ENCODE peak calls at places on chromosomes 2 and 18, in six cellular contexts. One of them, this sample, is unnamed. For H3K9me3, the result is how much of the 10 kb centered on the place peaks cover.

GRCh38 chr2:54100772-54101171 is 14.6 kb upstream of the ACYP2 start:
- DNase-seq in right lobe of liver: no peak
- DNase-seq in mammary epithelial cell: no peak
- DNase-seq in astrocyte: no peak
- DNase-seq in lower lobe of right lung: no peak
- DNase-seq in left ventricle myocardium inferior: no peak
- DNase-seq in this sample: no peak

GRCh38 chr2:42100696-42101585 is 53.1 kb downstream of the PKDCC start:
- DNase-seq in right lobe of liver: peak
- DNase-seq in mammary epithelial cell: no peak
- DNase-seq in astrocyte: peak
- DNase-seq in lower lobe of right lung: peak
- DNase-seq in left ventricle myocardium inferior: peak
- DNase-seq in this sample: peak

GRCh38 chr2:81389203-81389602 is 1084.7 kb upstream of the LRRTM1 start:
- DNase-seq in right lobe of liver: no peak
- DNase-seq in mammary epithelial cell: no peak
- DNase-seq in astrocyte: no peak
- DNase-seq in lower lobe of right lung: no peak
- DNase-seq in left ventricle myocardium inferior: no peak
- DNase-seq in this sample: no peak

GRCh38 chr2:226838758-226839555 is 3.1 kb downstream of the RHBDD1 start:
- DNase-seq in right lobe of liver: no peak
- DNase-seq in mammary epithelial cell: no peak
- DNase-seq in astrocyte: no peak
- DNase-seq in lower lobe of right lung: no peak
- DNase-seq in left ventricle myocardium inferior: no peak
- DNase-seq in this sample: no peak

GRCh38 chr2:214069254-214069653 is 341.6 kb upstream of the VWC2L start:
- DNase-seq in right lobe of liver: no peak
- DNase-seq in mammary epithelial cell: peak
- DNase-seq in astrocyte: peak
- DNase-seq in lower lobe of right lung: no peak
- DNase-seq in left ventricle myocardium inferior: no peak
- DNase-seq in this sample: no peak

GRCh38 chr2:171260471-171261424 is 100.1 kb upstream of the TLK1 start:
- DNase-seq in right lobe of liver: no peak
- DNase-seq in mammary epithelial cell: no peak
- DNase-seq in astrocyte: no peak
- DNase-seq in lower lobe of right lung: no peak
- DNase-seq in left ventricle myocardium inferior: no peak
- DNase-seq in this sample: no peak

GRCh38 chr18:79477711-79478483 is 82.2 kb downstream of the NFATC1 start:
- DNase-seq in right lobe of liver: peak
- DNase-seq in mammary epithelial cell: no peak
- DNase-seq in astrocyte: no peak
- DNase-seq in lower lobe of right lung: no peak
- DNase-seq in left ventricle myocardium inferior: peak
- DNase-seq in this sample: peak

GRCh38 chr2:98507940-98508689 is 63.5 kb downstream of the INPP4A start:
- DNase-seq in right lobe of liver: peak
- DNase-seq in mammary epithelial cell: no peak
- DNase-seq in astrocyte: peak
- DNase-seq in lower lobe of right lung: peak
- DNase-seq in left ventricle myocardium inferior: peak
- DNase-seq in this sample: peak

GRCh38 chr2:225027061-225027762 is 15.1 kb downstream of the DOCK10 start:
- DNase-seq in right lobe of liver: no peak
- DNase-seq in mammary epithelial cell: no peak
- DNase-seq in astrocyte: no peak
- DNase-seq in lower lobe of right lung: no peak
- DNase-seq in left ventricle myocardium inferior: no peak
- DNase-seq in this sample: no peak

GRCh38 chr2:203559640-203560039 is 24.5 kb upstream of the RAPH1 start:
- DNase-seq in right lobe of liver: no peak
- DNase-seq in mammary epithelial cell: no peak
- DNase-seq in astrocyte: no peak
- DNase-seq in lower lobe of right lung: no peak
- DNase-seq in left ventricle myocardium inferior: no peak
- DNase-seq in this sample: no peak

GRCh38 chr18:60350150-60350549 is 22.4 kb downstream of the MC4R start:
- DNase-seq in right lobe of liver: no peak
- DNase-seq in mammary epithelial cell: no peak
- DNase-seq in astrocyte: no peak
- DNase-seq in lower lobe of right lung: no peak
- DNase-seq in left ventricle myocardium inferior: no peak
- DNase-seq in this sample: no peak

GRCh38 chr2:152460567-152460966 is 125.6 kb downstream of the FMNL2 start:
- DNase-seq in right lobe of liver: no peak
- DNase-seq in mammary epithelial cell: no peak
- DNase-seq in astrocyte: no peak
- DNase-seq in lower lobe of right lung: no peak
- DNase-seq in left ventricle myocardium inferior: no peak
- DNase-seq in this sample: no peak

GRCh38 chr2:82735336-82735735 is 1723.7 kb downstream of the SUCLG1 start:
- DNase-seq in right lobe of liver: no peak
- DNase-seq in mammary epithelial cell: no peak
- DNase-seq in astrocyte: no peak
- DNase-seq in lower lobe of right lung: no peak
- DNase-seq in left ventricle myocardium inferior: no peak
- DNase-seq in this sample: peak

GRCh38 chr18:43486462-43486861 is 209.2 kb upstream of the SYT4 start:
- DNase-seq in right lobe of liver: no peak
- DNase-seq in mammary epithelial cell: peak
- DNase-seq in astrocyte: no peak
- DNase-seq in lower lobe of right lung: no peak
- DNase-seq in left ventricle myocardium inferior: no peak
- DNase-seq in this sample: no peak

GRCh38 chr2:177427316-177427715 is 34.7 kb downstream of the AGPS start:
- DNase-seq in right lobe of liver: no peak
- DNase-seq in mammary epithelial cell: no peak
- DNase-seq in astrocyte: no peak
- DNase-seq in lower lobe of right lung: no peak
- DNase-seq in left ventricle myocardium inferior: no peak
- DNase-seq in this sample: no peak

GRCh38 chr2:177432703-177433102 is 40.1 kb downstream of the AGPS start:
- DNase-seq in right lobe of liver: no peak
- DNase-seq in mammary epithelial cell: no peak
- DNase-seq in astrocyte: no peak
- DNase-seq in lower lobe of right lung: no peak
- DNase-seq in left ventricle myocardium inferior: no peak
- DNase-seq in this sample: no peak

GRCh38 chr2:177429688-177430325 is 37.2 kb downstream of the AGPS start:
- DNase-seq in right lobe of liver: no peak
- DNase-seq in mammary epithelial cell: peak
- DNase-seq in astrocyte: peak
- DNase-seq in lower lobe of right lung: no peak
- DNase-seq in left ventricle myocardium inferior: no peak
- DNase-seq in this sample: no peak

GRCh38 chr2:177433402-177433801 is 40.8 kb downstream of the AGPS start:
- DNase-seq in right lobe of liver: no peak
- DNase-seq in mammary epithelial cell: peak
- DNase-seq in astrocyte: peak
- DNase-seq in lower lobe of right lung: no peak
- DNase-seq in left ventricle myocardium inferior: no peak
- DNase-seq in this sample: no peak

DNA sequence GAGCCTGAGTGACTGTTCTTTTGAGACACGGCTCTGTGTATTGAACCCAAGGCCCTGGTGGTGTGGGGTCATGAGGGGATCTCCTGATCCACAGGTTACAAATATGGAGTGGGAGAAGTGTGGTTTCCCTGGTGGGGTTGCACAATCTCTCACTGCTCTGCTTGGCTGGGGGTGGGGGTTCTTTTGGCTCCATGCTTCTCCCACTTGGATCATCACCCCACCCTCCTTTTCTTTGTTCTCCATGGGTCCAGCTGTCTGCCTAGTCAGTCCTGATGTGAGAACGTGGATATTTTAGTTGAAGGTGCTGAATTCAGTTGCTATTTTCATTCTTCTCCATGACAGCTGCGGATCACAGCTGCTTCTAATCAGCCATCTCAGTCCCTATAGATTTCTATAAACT is 37.9 kb downstream of the AGPS start:
- DNase-seq in right lobe of liver: no peak
- DNase-seq in mammary epithelial cell: no peak
- DNase-seq in astrocyte: peak
- DNase-seq in lower lobe of right lung: no peak
- DNase-seq in left ventricle myocardium inferior: no peak
- DNase-seq in this sample: no peak
- H3K9me3 ChIP-seq in right lobe of liver: under half
- H3K9me3 ChIP-seq in mammary epithelial cell: under half
- H3K9me3 ChIP-seq in astrocyte: under half
- H3K9me3 ChIP-seq in lower lobe of right lung: under half
- H3K9me3 ChIP-seq in left ventricle myocardium inferior: half or more
- H3K9me3 ChIP-seq in this sample: under half

GRCh38 chr2:125424386-125424785 is 1231.6 kb upstream of the GYPC start:
- DNase-seq in right lobe of liver: no peak
- DNase-seq in mammary epithelial cell: no peak
- DNase-seq in astrocyte: no peak
- DNase-seq in lower lobe of right lung: no peak
- DNase-seq in left ventricle myocardium inferior: no peak
- DNase-seq in this sample: no peak
- H3K9me3 ChIP-seq in right lobe of liver: under half
- H3K9me3 ChIP-seq in mammary epithelial cell: under half
- H3K9me3 ChIP-seq in astrocyte: under half
- H3K9me3 ChIP-seq in lower lobe of right lung: under half
- H3K9me3 ChIP-seq in left ventricle myocardium inferior: under half
- H3K9me3 ChIP-seq in this sample: under half

DNA sequence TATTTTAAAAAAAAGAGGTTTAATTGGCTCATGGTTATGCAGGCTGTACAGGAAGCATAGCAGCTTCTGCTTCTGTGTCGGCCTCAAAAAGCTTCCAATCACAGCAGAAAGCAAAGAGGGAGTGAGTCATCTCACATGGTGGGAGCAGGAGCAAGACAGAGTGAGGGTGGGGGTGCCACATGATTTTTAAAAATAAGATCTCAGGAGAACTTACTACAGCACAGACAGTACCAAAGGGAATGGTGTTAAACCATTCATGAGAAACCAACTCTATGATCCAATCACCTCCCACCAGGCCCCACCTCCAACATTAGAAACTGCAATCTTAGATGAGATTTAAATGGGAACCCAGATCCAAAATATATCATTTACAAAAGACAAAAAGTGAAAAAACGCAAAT is 14.6 kb downstream of the ZNF519 start:
- DNase-seq in right lobe of liver: no peak
- DNase-seq in mammary epithelial cell: no peak
- DNase-seq in astrocyte: peak
- DNase-seq in lower lobe of right lung: no peak
- DNase-seq in left ventricle myocardium inferior: no peak
- DNase-seq in this sample: no peak
- H3K9me3 ChIP-seq in right lobe of liver: under half
- H3K9me3 ChIP-seq in mammary epithelial cell: under half
- H3K9me3 ChIP-seq in astrocyte: under half
- H3K9me3 ChIP-seq in lower lobe of right lung: under half
- H3K9me3 ChIP-seq in left ventricle myocardium inferior: under half
- H3K9me3 ChIP-seq in this sample: under half

GRCh38 chr2:6832556-6832955 is 33.2 kb downstream of the CMPK2 start:
- DNase-seq in right lobe of liver: no peak
- DNase-seq in mammary epithelial cell: no peak
- DNase-seq in astrocyte: no peak
- DNase-seq in lower lobe of right lung: no peak
- DNase-seq in left ventricle myocardium inferior: no peak
- DNase-seq in this sample: no peak

GRCh38 chr2:6832995-6833604 is 32.6 kb downstream of the CMPK2 start:
- DNase-seq in right lobe of liver: no peak
- DNase-seq in mammary epithelial cell: no peak
- DNase-seq in astrocyte: no peak
- DNase-seq in lower lobe of right lung: no peak
- DNase-seq in left ventricle myocardium inferior: no peak
- DNase-seq in this sample: no peak

GRCh38 chr2:6831229-6831628 is 34.5 kb downstream of the CMPK2 start:
- DNase-seq in right lobe of liver: no peak
- DNase-seq in mammary epithelial cell: no peak
- DNase-seq in astrocyte: no peak
- DNase-seq in lower lobe of right lung: no peak
- DNase-seq in left ventricle myocardium inferior: no peak
- DNase-seq in this sample: no peak

GRCh38 chr2:6835467-6835866 is 30.2 kb downstream of the CMPK2 start:
- DNase-seq in right lobe of liver: no peak
- DNase-seq in mammary epithelial cell: no peak
- DNase-seq in astrocyte: peak
- DNase-seq in lower lobe of right lung: no peak
- DNase-seq in left ventricle myocardium inferior: no peak
- DNase-seq in this sample: no peak
- H3K9me3 ChIP-seq in right lobe of liver: under half
- H3K9me3 ChIP-seq in mammary epithelial cell: under half
- H3K9me3 ChIP-seq in astrocyte: under half
- H3K9me3 ChIP-seq in lower lobe of right lung: under half
- H3K9me3 ChIP-seq in left ventricle myocardium inferior: under half
- H3K9me3 ChIP-seq in this sample: half or more

GRCh38 chr2:221602938-221603337 is 30.8 kb upstream of the EPHA4 start:
- DNase-seq in right lobe of liver: no peak
- DNase-seq in mammary epithelial cell: no peak
- DNase-seq in astrocyte: no peak
- DNase-seq in lower lobe of right lung: no peak
- DNase-seq in left ventricle myocardium inferior: no peak
- DNase-seq in this sample: no peak
- H3K9me3 ChIP-seq in right lobe of liver: under half
- H3K9me3 ChIP-seq in mammary epithelial cell: under half
- H3K9me3 ChIP-seq in astrocyte: under half
- H3K9me3 ChIP-seq in lower lobe of right lung: under half
- H3K9me3 ChIP-seq in left ventricle myocardium inferior: under half
- H3K9me3 ChIP-seq in this sample: under half

GRCh38 chr2:2933421-2933820 is 444.2 kb downstream of the EIPR1 start:
- DNase-seq in right lobe of liver: no peak
- DNase-seq in mammary epithelial cell: no peak
- DNase-seq in astrocyte: no peak
- DNase-seq in lower lobe of right lung: no peak
- DNase-seq in left ventricle myocardium inferior: no peak
- DNase-seq in this sample: no peak
- H3K9me3 ChIP-seq in right lobe of liver: under half
- H3K9me3 ChIP-seq in mammary epithelial cell: under half
- H3K9me3 ChIP-seq in astrocyte: under half
- H3K9me3 ChIP-seq in lower lobe of right lung: under half
- H3K9me3 ChIP-seq in left ventricle myocardium inferior: under half
- H3K9me3 ChIP-seq in this sample: under half

GRCh38 chr2:4715065-4715464 is 977.1 kb upstream of the SOX11 start:
- DNase-seq in right lobe of liver: no peak
- DNase-seq in mammary epithelial cell: no peak
- DNase-seq in astrocyte: no peak
- DNase-seq in lower lobe of right lung: no peak
- DNase-seq in left ventricle myocardium inferior: no peak
- DNase-seq in this sample: no peak

GRCh38 chr2:4718777-4719176 is 973.4 kb upstream of the SOX11 start:
- DNase-seq in right lobe of liver: no peak
- DNase-seq in mammary epithelial cell: no peak
- DNase-seq in astrocyte: no peak
- DNase-seq in lower lobe of right lung: no peak
- DNase-seq in left ventricle myocardium inferior: no peak
- DNase-seq in this sample: no peak
- H3K9me3 ChIP-seq in right lobe of liver: under half
- H3K9me3 ChIP-seq in mammary epithelial cell: under half
- H3K9me3 ChIP-seq in astrocyte: under half
- H3K9me3 ChIP-seq in lower lobe of right lung: under half
- H3K9me3 ChIP-seq in left ventricle myocardium inferior: under half
- H3K9me3 ChIP-seq in this sample: under half